ENCODE peak calls at places on chromosomes 7 and 10, in nine cellular contexts. A is right lobe of liver; P is IMR-90; Y is mammary epithelial cell; M is tibial artery; Z is adrenal gland; W is colonic mucosa; S is spleen; J is CD8-positive, alpha-beta T cell. T is an unnamed sample.

GRCh38 chr10:3811331-3811870 is 26.4 kb upstream of the KLF6 start:
- DNase-seq in Z (peak; percentile 24), A (peak; percentile 72), S (no peak), J (no peak), M (no peak), Y (peak; percentile 98), W (no peak), P (peak; percentile 71), T (peak; percentile 49)

GRCh38 chr7:98462926-98463325 is 62.0 kb upstream of the BAIAP2L1 start:
- DNase-seq in Z (no peak), A (no peak), J (no peak), S (no peak), M (no peak), P (no peak), Y (no peak), W (no peak), T (no peak)

GRCh38 chr10:32454148-32454547 is 8.2 kb downstream of the CCDC7 start:
- DNase-seq in J (no peak), S (no peak), P (peak; percentile 45), Y (peak; percentile 2), Z (peak; percentile 38), A (no peak), W (no peak), M (no peak), T (no peak)

GRCh38 chr7:2100278-2101205 is 132.2 kb downstream of the MAD1L1 start:
- DNase-seq in Z (peak; percentile 53), A (no peak), Y (no peak), M (no peak), W (no peak), P (no peak), S (peak; percentile 92), J (peak; percentile 63), T (no peak)

GRCh38 chr10:32379950-32380547 is 33.1 kb upstream of the EPC1 start:
- DNase-seq in M (no peak), J (no peak), Z (no peak), A (no peak), Y (no peak), W (no peak), S (no peak), P (no peak), T (no peak)

GRCh38 chr7:132836746-132837145 is 245.1 kb downstream of the CHCHD3 start:
- DNase-seq in W (no peak), M (no peak), Z (peak; percentile 9), P (peak; percentile 67), J (no peak), A (no peak), Y (peak; percentile 12), S (no peak), T (no peak)

GRCh38 chr7:7931626-7932025 is 37.0 kb upstream of the GLCCI1 start:
- DNase-seq in Y (no peak), A (no peak), P (no peak), Z (no peak), J (no peak), W (no peak), S (no peak), M (no peak), T (no peak)

GRCh38 chr7:140506788-140507464 is 27.6 kb upstream of the MKRN1 start:
- DNase-seq in Y (peak; percentile 53), A (no peak), S (no peak), P (peak; percentile 82), J (no peak), M (no peak), Z (no peak), W (no peak), T (no peak)

GRCh38 chr10:34705563-34705962 is 109.5 kb downstream of the PARD3 start:
- DNase-seq in S (no peak), J (no peak), Z (no peak), W (no peak), Y (no peak), P (no peak), A (no peak), M (no peak), T (no peak)

GRCh38 chr7:110373514-110374258 is 717.2 kb upstream of the LRRN3 start:
- DNase-seq in Z (no peak), W (no peak), Y (no peak), A (no peak), S (no peak), J (no peak), P (peak; percentile 72), M (no peak), T (no peak)

GRCh38 chr10:21217748-21218367 is 307.6 kb downstream of the SKIDA1 start:
- DNase-seq in P (no peak), S (no peak), Z (no peak), Y (no peak), W (no peak), M (no peak), A (no peak), J (no peak), T (no peak)

GRCh38 chr10:34434119-34434594 is 380.9 kb downstream of the PARD3 start:
- DNase-seq in Z (no peak), S (no peak), A (no peak), J (no peak), W (no peak), Y (peak; percentile 28), P (peak; percentile 78), M (no peak), T (no peak)

GRCh38 chr7:158037211-158037610 is 550.4 kb downstream of the PTPRN2 start:
- DNase-seq in Y (no peak), W (no peak), J (no peak), Z (no peak), M (no peak), S (no peak), A (no peak), P (no peak), T (no peak)

GRCh38 chr10:132467464-132468149 is 70.0 kb upstream of the INPP5A start:
- DNase-seq in J (no peak), M (no peak), A (peak; percentile 42), S (peak; percentile 54), P (no peak), Z (peak; percentile 27), W (peak; percentile 69), Y (no peak), T (no peak)

DNA sequence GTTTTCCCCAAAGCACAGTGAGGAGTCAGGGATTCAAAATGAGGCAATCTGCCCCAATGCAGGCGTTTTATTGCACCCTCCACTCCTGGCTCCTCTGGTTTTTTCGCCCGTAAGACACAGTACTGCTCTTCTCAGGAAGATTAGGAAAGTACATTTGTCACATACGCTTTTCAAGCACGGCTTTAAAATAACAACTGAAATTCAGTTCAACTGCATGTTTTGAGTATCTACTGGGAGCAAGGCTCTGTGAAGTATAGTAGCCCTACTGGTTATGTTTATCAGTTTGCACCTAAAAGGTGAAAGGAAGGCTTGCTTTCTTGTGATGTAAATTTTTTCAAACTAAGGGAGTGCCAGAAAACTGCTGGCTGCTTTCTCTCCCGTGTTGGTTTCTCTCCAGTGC is 1.9 kb upstream of the SGMS1 start:
- DNase-seq in Z (no peak), M (no peak), S (no peak), J (no peak), A (no peak), W (peak; percentile 36), P (no peak), Y (no peak), T (no peak)
- H3K27ac ChIP-seq in Z (peak overlapping the region; percentile 99), M (peak overlapping the region; percentile 100), S (peak overlapping the region; percentile 100), J (peak overlapping the region; percentile 99), A (peak overlapping the region; percentile 97), W (peak overlapping the region; percentile 100), P (peak overlapping the region; percentile 97), Y (peak overlapping the region; percentile 70), T (peak overlapping the region; percentile 98)

GRCh38 chr7:112206238-112207105 is at the start of the genes DOCK4 and ZNF277:
- DNase-seq in W (peak; percentile 100), Z (peak; percentile 99), Y (peak; percentile 100), J (peak; percentile 100), M (peak; percentile 99), A (peak; percentile 100), S (peak; percentile 99), P (peak; percentile 99), T (peak; percentile 98)
- TF ChIP-seq CTCF in W (no peak), Z (no peak), Y (no peak), J (no peak), M (no peak), A (no peak), S (no peak), P (no peak), T (no peak)

GRCh38 chr7:76002822-76003221 is 8.4 kb upstream of the TMEM120A start:
- DNase-seq in P (no peak), Y (no peak), M (no peak), A (no peak), Z (no peak), J (no peak), S (no peak), W (no peak), T (no peak)

GRCh38 chr7:75998038-75998437 is 3.6 kb upstream of the TMEM120A start:
- DNase-seq in S (no peak), Z (no peak), A (no peak), J (no peak), P (no peak), W (no peak), M (no peak), Y (no peak), T (no peak)

GRCh38 chr7:76002139-76002538 is 7.7 kb upstream of the TMEM120A start:
- DNase-seq in W (no peak), Y (no peak), M (no peak), A (no peak), Z (no peak), J (no peak), P (no peak), S (no peak), T (no peak)

GRCh38 chr7:76003351-76003750 is 9.0 kb upstream of the TMEM120A start:
- DNase-seq in P (no peak), M (no peak), W (no peak), A (no peak), Z (no peak), Y (no peak), S (no peak), J (no peak), T (no peak)

GRCh38 chr7:76000566-76000965 is 6.2 kb upstream of the TMEM120A start:
- DNase-seq in J (no peak), A (no peak), M (no peak), Z (no peak), Y (no peak), P (no peak), W (no peak), S (no peak), T (no peak)
- H3K27ac ChIP-seq in J (no peak overlapping the region), A (no peak overlapping the region), M (no peak overlapping the region), Z (no peak overlapping the region), Y (no peak overlapping the region), P (no peak overlapping the region), W (no peak overlapping the region), S (no peak overlapping the region), T (peak overlapping the region; percentile 1)

GRCh38 chr10:27068217-27068891 is 31.9 kb downstream of the ANKRD26 start:
- DNase-seq in P (no peak), M (no peak), A (no peak), Y (no peak), S (no peak), J (no peak), Z (no peak), W (no peak), T (peak; percentile 2)

DNA sequence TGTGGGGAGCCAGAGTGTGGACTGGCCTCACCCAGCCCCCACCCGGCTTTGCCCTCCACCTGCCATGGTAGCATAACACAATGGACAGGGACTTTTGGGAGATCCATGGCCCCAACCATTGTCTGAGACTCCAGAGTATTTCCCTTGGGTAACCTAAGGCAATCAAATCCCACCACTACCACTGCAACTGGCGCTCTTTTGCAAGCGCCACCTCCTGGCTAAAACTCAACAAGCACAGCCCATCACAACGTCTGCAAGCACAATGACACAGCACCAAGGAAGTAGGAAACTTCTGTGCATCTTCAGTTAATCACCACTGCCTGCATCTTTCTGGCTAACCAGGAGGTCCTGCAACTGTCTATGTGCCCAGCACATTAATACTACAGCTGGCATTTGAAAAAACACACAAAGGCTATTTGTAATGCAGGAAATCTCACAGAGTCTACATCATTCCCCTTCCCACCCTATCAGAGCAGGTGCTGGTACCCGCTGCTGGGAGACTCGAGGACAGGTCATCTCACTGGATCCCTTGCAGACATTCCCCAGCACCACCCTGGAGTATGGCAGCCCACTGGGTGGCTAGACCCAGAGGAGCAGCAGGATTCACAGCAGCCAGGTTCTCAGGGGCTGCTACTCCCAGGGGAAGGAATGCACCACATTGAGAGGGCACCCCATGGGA is 27.7 kb downstream of the ANKRD26 start:
- DNase-seq in Z (no peak), J (no peak), A (no peak), M (no peak), Y (no peak), W (no peak), P (no peak), S (no peak), T (no peak)
- TF ChIP-seq CTCF in Z (no peak), J (no peak), A (no peak), M (no peak), Y (no peak), W (no peak), P (no peak), S (no peak), T (no peak)

T was measured in RWPE1.